ENCODE peak calls at places on chromosomes 5 and 9, in four cellular contexts. H is WTC11, K is HepG2, P is K562. B is an unnamed sample.

GRCh38 chr9:22210262-22210661 is 201.2 kb upstream of the CDKN2B start:
- DNase-seq in K (no peak), H (no peak), P (no peak), B (no peak)

GRCh38 chr9:106622148-106622547 is 240.8 kb upstream of the ZNF462 start:
- DNase-seq in H (no peak), P (no peak), K (no peak), B (no peak)

GRCh38 chr5:36656556-36656955 is 50.1 kb downstream of the SLC1A3 start:
- DNase-seq in H (no peak), K (no peak), P (no peak), B (no peak)

GRCh38 chr9:38622083-38622674 is 1.8 kb upstream of the ANKRD18A start:
- DNase-seq in H (peak), P (no peak), K (peak), B (peak)

GRCh38 chr5:136006164-136006563 is 22.6 kb upstream of the TGFBI start:
- DNase-seq in P (no peak), H (no peak), K (no peak), B (no peak)

GRCh38 chr5:150124596-150124995 is 31.0 kb downstream of the PDGFRB start:
- DNase-seq in P (no peak), H (no peak), K (no peak), B (no peak)

GRCh38 chr9:108568093-108568492 is 287.7 kb downstream of the ACTL7B start:
- DNase-seq in H (no peak), P (no peak), K (peak), B (no peak)

GRCh38 chr5:1441166-1441865 is 3.9 kb downstream of the SLC6A3 start:
- DNase-seq in P (no peak), K (no peak), H (no peak), B (no peak)

GRCh38 chr9:75505654-75506053 is 384.8 kb upstream of the PCSK5 start:
- DNase-seq in H (no peak), P (no peak), K (no peak), B (no peak)

GRCh38 chr5:126938461-126938860 is 91.9 kb downstream of the MARCHF3 start:
- DNase-seq in K (no peak), P (no peak), H (no peak), B (no peak)

GRCh38 chr5:10009802-10010201 is 239.9 kb downstream of the ATPSCKMT start:
- DNase-seq in P (no peak), K (no peak), H (no peak), B (no peak)

GRCh38 chr5:173888473-173889135 is 455 bp downstream of the CPEB4 start:
- DNase-seq in P (no peak), K (no peak), H (peak), B (peak)

GRCh38 chr5:126851441-126852103 is 74.6 kb downstream of the LMNB1 start:
- DNase-seq in H (no peak), P (no peak), K (no peak), B (no peak)

GRCh38 chr5:115992848-115993350 is 30.6 kb downstream of the LVRN start:
- DNase-seq in H (no peak), K (no peak), P (no peak), B (no peak)

GRCh38 chr9:84266087-84266561 is 74.4 kb downstream of the SLC28A3 start:
- DNase-seq in H (peak), P (no peak), K (peak), B (peak)

GRCh38 chr9:132978451-132979087 is at the start of gene GFI1B:
- DNase-seq in H (peak), P (peak), K (no peak), B (peak)

GRCh38 chr5:81787843-81788242 is 36.9 kb upstream of the SSBP2 start:
- DNase-seq in P (no peak), H (no peak), K (no peak), B (peak)

GRCh38 chr5:136805466-136805865 is 440.1 kb upstream of the TRPC7 start:
- DNase-seq in H (no peak), K (no peak), P (no peak), B (no peak)

GRCh38 chr5:105501315-105501714 is 1938.7 kb upstream of the NUDT12 start:
- DNase-seq in H (no peak), P (no peak), K (no peak), B (no peak)

GRCh38 chr9:136734837-136735496 is 7.8 kb downstream of the LCN10 start:
- DNase-seq in P (no peak), K (no peak), H (no peak), B (no peak)

GRCh38 chr5:31771045-31771444 is 132.1 kb downstream of the PDZD2 start:
- DNase-seq in K (no peak), P (no peak), H (no peak), B (no peak)

GRCh38 chr9:90340421-90340820 is 302.2 kb downstream of the DIRAS2 start:
- DNase-seq in P (no peak), H (no peak), K (no peak), B (no peak)

GRCh38 chr5:15249152-15249551 is 250.8 kb upstream of the FBXL7 start:
- DNase-seq in H (no peak), K (no peak), P (no peak), B (no peak)

GRCh38 chr5:32095261-32095671 is 78.9 kb downstream of the GOLPH3 start:
- DNase-seq in K (no peak), P (no peak), H (no peak), B (no peak)

GRCh38 chr9:34276772-34277171 is 52.3 kb downstream of the KIF24 start:
- DNase-seq in H (no peak), P (no peak), K (no peak), B (no peak)

GRCh38 chr9:100150209-100150608 is 51.2 kb downstream of the INVS start:
- DNase-seq in H (no peak), K (no peak), P (no peak), B (no peak)

GRCh38 chr5:102681403-102681983 is 73.6 kb upstream of the PAM start:
- DNase-seq in K (peak), P (peak), H (peak), B (peak)
- TF ChIP-seq CREB1 in K (no peak), P (no peak), H (no peak), B (no peak)

DNA sequence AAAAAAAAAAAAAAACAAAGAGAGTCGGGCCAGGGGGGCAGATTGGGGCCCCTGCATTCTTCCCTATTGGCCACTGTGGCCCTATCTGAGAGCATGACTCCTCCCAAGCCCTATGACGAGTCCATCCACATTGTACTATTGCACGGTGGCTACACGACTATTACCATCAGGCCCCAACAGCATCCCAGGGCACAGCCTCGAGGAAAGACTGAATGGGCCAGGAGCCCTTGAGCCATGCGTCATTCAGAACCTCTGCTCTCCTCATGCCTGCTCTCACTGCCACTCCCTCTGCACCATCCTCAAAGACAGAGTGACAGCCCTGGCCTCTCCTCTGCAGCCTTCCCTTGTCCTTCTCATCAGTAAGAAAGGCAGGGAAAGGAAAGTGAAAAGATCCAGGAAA is 20.2 kb upstream of the ORM1 start:
- DNase-seq in P (no peak), K (no peak), H (no peak), B (no peak)
- TF ChIP-seq CREB1 in P (no peak), K (no peak), H (no peak), B (no peak)

DNA sequence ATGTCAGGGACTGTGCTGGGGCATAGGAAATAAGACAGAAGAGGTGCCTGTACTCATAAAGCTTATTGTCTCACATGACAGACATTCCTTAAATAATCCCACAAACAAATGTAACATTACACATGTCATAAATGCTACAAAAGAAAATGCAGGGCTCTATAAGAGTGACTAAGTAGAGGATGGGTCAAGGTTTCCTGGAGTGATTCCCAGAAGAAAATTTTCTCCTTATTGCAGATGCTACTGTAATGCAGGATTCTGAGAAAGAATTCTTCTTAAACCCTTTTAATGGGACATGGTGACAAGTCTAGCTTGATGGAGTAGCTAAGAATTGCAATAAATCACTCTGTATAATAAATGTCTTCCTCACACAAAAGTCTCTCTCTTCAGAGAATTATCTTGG is 55.7 kb downstream of the SH3TC2 start:
- DNase-seq in H (no peak), P (no peak), K (no peak), B (no peak)
- TF ChIP-seq CREB1 in H (no peak), P (no peak), K (no peak), B (no peak)

GRCh38 chr9:68694125-68694524 is 10.9 kb upstream of the PIP5K1B start:
- DNase-seq in K (no peak), P (no peak), H (no peak), B (no peak)

GRCh38 chr9:68685213-68685612 is 19.8 kb upstream of the PIP5K1B start:
- DNase-seq in P (no peak), H (no peak), K (peak), B (no peak)

GRCh38 chr9:68692519-68692918 is 12.5 kb upstream of the PIP5K1B start:
- DNase-seq in P (no peak), K (no peak), H (no peak), B (no peak)

GRCh38 chr9:68685770-68686169 is 19.3 kb upstream of the PIP5K1B start:
- DNase-seq in K (peak), P (peak), H (peak), B (peak)

GRCh38 chr9:68690088-68690487 is 15.0 kb upstream of the PIP5K1B start:
- DNase-seq in P (no peak), H (peak), K (no peak), B (peak)
- TF ChIP-seq CREB1 in P (no peak), H (no peak), K (no peak), B (no peak)

GRCh38 chr5:60794691-60795090 is 49.4 kb downstream of the ELOVL7 start:
- DNase-seq in K (no peak), P (peak), H (no peak), B (peak)

GRCh38 chr5:60789541-60789940 is 54.5 kb downstream of the ELOVL7 start:
- DNase-seq in K (no peak), H (no peak), P (no peak), B (no peak)

GRCh38 chr5:60797482-60798153 is 46.5 kb downstream of the ELOVL7 start:
- DNase-seq in K (no peak), P (no peak), H (peak), B (peak)

GRCh38 chr5:60788863-60789513 is 55.1 kb downstream of the ELOVL7 start:
- DNase-seq in P (no peak), K (no peak), H (no peak), B (no peak)

DNA sequence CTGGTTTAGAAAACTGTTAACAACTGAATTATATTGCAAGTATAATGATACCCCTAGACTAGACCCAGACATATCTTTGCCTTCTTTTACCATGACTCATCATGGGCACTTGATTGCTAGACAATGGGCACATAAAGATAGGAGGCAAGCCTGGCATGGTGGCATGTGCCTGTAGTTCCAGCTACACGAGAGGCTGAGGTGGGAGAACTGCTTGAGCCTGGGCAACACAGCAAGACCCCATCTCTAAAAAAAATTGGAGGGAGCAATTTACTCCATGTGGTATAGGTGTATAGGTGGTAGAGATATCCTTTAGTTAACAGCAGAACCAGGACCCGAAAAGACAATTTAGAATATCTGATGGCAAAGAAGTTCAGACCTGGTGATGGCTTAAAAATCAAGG is 51.6 kb downstream of the ELOVL7 start:
- DNase-seq in K (no peak), P (no peak), H (no peak), B (no peak)
- TF ChIP-seq CREB1 in K (no peak), P (no peak), H (no peak), B (no peak)

GRCh38 chr9:96565684-96566360 is 53.8 kb downstream of the CDC14B start:
- DNase-seq in H (no peak), P (no peak), K (no peak), B (peak)

GRCh38 chr9:96564217-96564616 is 55.4 kb downstream of the CDC14B start:
- DNase-seq in P (no peak), H (no peak), K (peak), B (no peak)

GRCh38 chr9:96566401-96567202 is 53.0 kb downstream of the CDC14B start:
- DNase-seq in H (peak), K (peak), P (peak), B (peak)

GRCh38 chr9:96567203-96567700 is 52.4 kb downstream of the CDC14B start:
- DNase-seq in H (no peak), P (peak), K (no peak), B (no peak)
- TF ChIP-seq CREB1 in H (no peak), P (no peak), K (no peak), B (no peak)

DNA sequence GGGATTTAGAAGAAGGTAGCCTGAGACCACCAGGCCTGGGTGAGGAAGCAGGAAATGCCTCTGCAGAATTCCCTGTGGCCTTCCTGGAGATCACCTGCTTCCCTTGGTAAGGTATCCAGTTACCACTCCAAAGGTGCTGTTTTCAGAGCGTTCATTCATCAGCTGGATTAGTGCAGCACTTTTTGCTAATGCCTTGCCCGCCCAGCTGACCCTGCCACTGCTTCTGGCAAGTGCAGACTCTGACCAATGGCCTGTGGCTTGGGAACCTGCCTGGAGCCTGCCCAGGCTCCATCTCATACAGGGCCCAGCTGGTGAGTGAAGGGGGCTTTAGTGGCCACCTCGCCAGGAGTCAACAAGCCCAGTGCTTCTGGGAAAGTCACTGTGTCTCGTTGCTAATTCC is 48.6 kb downstream of the FOXI1 start:
- DNase-seq in H (no peak), K (no peak), P (no peak), B (no peak)
- TF ChIP-seq CREB1 in H (no peak), K (no peak), P (no peak), B (no peak)

GRCh38 chr5:6543346-6543730 is 89.5 kb downstream of the NSUN2 start:
- DNase-seq in H (no peak), K (no peak), P (no peak), B (no peak)
- TF ChIP-seq CREB1 in H (no peak), K (no peak), P (no peak), B (no peak)

GRCh38 chr9:126521551-126521950 is 92.2 kb upstream of the LMX1B start:
- DNase-seq in H (no peak), K (no peak), P (no peak), B (no peak)

GRCh38 chr9:126520453-126520852 is 93.3 kb upstream of the LMX1B start:
- DNase-seq in K (no peak), H (no peak), P (no peak), B (no peak)

GRCh38 chr9:126521089-126521488 is 92.6 kb upstream of the LMX1B start:
- DNase-seq in P (no peak), K (no peak), H (no peak), B (no peak)

GRCh38 chr9:126518763-126519162 is 95.0 kb upstream of the LMX1B start:
- DNase-seq in K (no peak), H (no peak), P (no peak), B (no peak)

GRCh38 chr9:126519660-126520425 is 93.9 kb upstream of the LMX1B start:
- DNase-seq in H (no peak), P (no peak), K (no peak), B (no peak)
- TF ChIP-seq CREB1 in H (no peak), P (no peak), K (no peak), B (no peak)

B was measured in GM23338.